ENCODE peak calls at places on chromosome 2, in six cellular contexts. One of them, this sample, is unnamed.

GRCh38 chr2:6977095-6977777 is 60.0 kb downstream of the RNF144A start:
- DNase-seq in fibroblast of mammary gland: peak
- DNase-seq in WTC11: no peak
- DNase-seq in ovary: peak
- DNase-seq in fibroblast of lung: peak
- DNase-seq in brain microvascular endothelial cell: no peak
- DNase-seq in this sample: no peak

GRCh38 chr2:45918816-45919655 is 267.6 kb downstream of the PRKCE start:
- DNase-seq in fibroblast of mammary gland: no peak
- DNase-seq in WTC11: no peak
- DNase-seq in ovary: no peak
- DNase-seq in fibroblast of lung: no peak
- DNase-seq in brain microvascular endothelial cell: no peak
- DNase-seq in this sample: no peak

GRCh38 chr2:209579236-209579749 is 155.4 kb downstream of the MAP2 start:
- DNase-seq in fibroblast of mammary gland: peak
- DNase-seq in WTC11: peak
- DNase-seq in ovary: no peak
- DNase-seq in fibroblast of lung: peak
- DNase-seq in brain microvascular endothelial cell: peak
- DNase-seq in this sample: peak

GRCh38 chr2:118062669-118063068 is 25.6 kb upstream of the INSIG2 start:
- DNase-seq in fibroblast of mammary gland: no peak
- DNase-seq in WTC11: no peak
- DNase-seq in ovary: no peak
- DNase-seq in fibroblast of lung: no peak
- DNase-seq in brain microvascular endothelial cell: no peak
- DNase-seq in this sample: no peak

GRCh38 chr2:42663106-42663755 is 94.8 kb downstream of the MTA3 start:
- DNase-seq in fibroblast of mammary gland: peak
- DNase-seq in WTC11: peak
- DNase-seq in ovary: peak
- DNase-seq in fibroblast of lung: peak
- DNase-seq in brain microvascular endothelial cell: peak
- DNase-seq in this sample: peak

GRCh38 chr2:38184964-38185603 is 109.1 kb upstream of the CYP1B1 start:
- DNase-seq in fibroblast of mammary gland: peak
- DNase-seq in WTC11: no peak
- DNase-seq in ovary: no peak
- DNase-seq in fibroblast of lung: peak
- DNase-seq in brain microvascular endothelial cell: no peak
- DNase-seq in this sample: no peak

GRCh38 chr2:119240311-119241204 is 16.9 kb downstream of the STEAP3 start:
- DNase-seq in fibroblast of mammary gland: peak
- DNase-seq in WTC11: peak
- DNase-seq in ovary: no peak
- DNase-seq in fibroblast of lung: peak
- DNase-seq in brain microvascular endothelial cell: peak
- DNase-seq in this sample: no peak

GRCh38 chr2:186950694-186951093 is 101.7 kb upstream of the ZSWIM2 start:
- DNase-seq in fibroblast of mammary gland: no peak
- DNase-seq in WTC11: no peak
- DNase-seq in ovary: no peak
- DNase-seq in fibroblast of lung: peak
- DNase-seq in brain microvascular endothelial cell: no peak
- DNase-seq in this sample: no peak

GRCh38 chr2:16853088-16853487 is 187.5 kb upstream of the CYRIA start:
- DNase-seq in fibroblast of mammary gland: no peak
- DNase-seq in WTC11: no peak
- DNase-seq in ovary: no peak
- DNase-seq in fibroblast of lung: no peak
- DNase-seq in brain microvascular endothelial cell: no peak
- DNase-seq in this sample: no peak

GRCh38 chr2:25672500-25673169 is 742 bp downstream of the DTNB start:
- DNase-seq in fibroblast of mammary gland: no peak
- DNase-seq in WTC11: peak
- DNase-seq in ovary: no peak
- DNase-seq in fibroblast of lung: peak
- DNase-seq in brain microvascular endothelial cell: no peak
- DNase-seq in this sample: peak

GRCh38 chr2:172783091-172783898 is 47.6 kb downstream of the RAPGEF4 start:
- DNase-seq in fibroblast of mammary gland: peak
- DNase-seq in WTC11: no peak
- DNase-seq in ovary: peak
- DNase-seq in fibroblast of lung: peak
- DNase-seq in brain microvascular endothelial cell: peak
- DNase-seq in this sample: peak

GRCh38 chr2:95301186-95301585 is 4.0 kb downstream of the KCNIP3 start:
- DNase-seq in fibroblast of mammary gland: no peak
- DNase-seq in WTC11: no peak
- DNase-seq in ovary: no peak
- DNase-seq in fibroblast of lung: no peak
- DNase-seq in brain microvascular endothelial cell: no peak
- DNase-seq in this sample: no peak

GRCh38 chr2:133315280-133315679 is 253.0 kb downstream of the NCKAP5 start:
- DNase-seq in fibroblast of mammary gland: no peak
- DNase-seq in WTC11: no peak
- DNase-seq in ovary: no peak
- DNase-seq in fibroblast of lung: no peak
- DNase-seq in brain microvascular endothelial cell: no peak
- DNase-seq in this sample: no peak

GRCh38 chr2:101733257-101733993 is 35.9 kb downstream of the MAP4K4 start:
- DNase-seq in fibroblast of mammary gland: no peak
- DNase-seq in WTC11: no peak
- DNase-seq in ovary: no peak
- DNase-seq in fibroblast of lung: no peak
- DNase-seq in brain microvascular endothelial cell: no peak
- DNase-seq in this sample: no peak

GRCh38 chr2:161122772-161123530 is 37.3 kb upstream of the TANK start:
- DNase-seq in fibroblast of mammary gland: peak
- DNase-seq in WTC11: no peak
- DNase-seq in ovary: peak
- DNase-seq in fibroblast of lung: peak
- DNase-seq in brain microvascular endothelial cell: peak
- DNase-seq in this sample: no peak

GRCh38 chr2:68185541-68186164 is 28.0 kb downstream of the PNO1 start:
- DNase-seq in fibroblast of mammary gland: peak
- DNase-seq in WTC11: peak
- DNase-seq in ovary: no peak
- DNase-seq in fibroblast of lung: peak
- DNase-seq in brain microvascular endothelial cell: no peak
- DNase-seq in this sample: peak

GRCh38 chr2:163909411-163910080 is 173.7 kb upstream of the FIGN start:
- DNase-seq in fibroblast of mammary gland: no peak
- DNase-seq in WTC11: no peak
- DNase-seq in ovary: no peak
- DNase-seq in fibroblast of lung: no peak
- DNase-seq in brain microvascular endothelial cell: no peak
- DNase-seq in this sample: no peak

GRCh38 chr2:9753276-9753600 is 90.0 kb upstream of the TAF1B start:
- DNase-seq in fibroblast of mammary gland: peak
- DNase-seq in WTC11: no peak
- DNase-seq in ovary: no peak
- DNase-seq in fibroblast of lung: peak
- DNase-seq in brain microvascular endothelial cell: peak
- DNase-seq in this sample: no peak

DNA sequence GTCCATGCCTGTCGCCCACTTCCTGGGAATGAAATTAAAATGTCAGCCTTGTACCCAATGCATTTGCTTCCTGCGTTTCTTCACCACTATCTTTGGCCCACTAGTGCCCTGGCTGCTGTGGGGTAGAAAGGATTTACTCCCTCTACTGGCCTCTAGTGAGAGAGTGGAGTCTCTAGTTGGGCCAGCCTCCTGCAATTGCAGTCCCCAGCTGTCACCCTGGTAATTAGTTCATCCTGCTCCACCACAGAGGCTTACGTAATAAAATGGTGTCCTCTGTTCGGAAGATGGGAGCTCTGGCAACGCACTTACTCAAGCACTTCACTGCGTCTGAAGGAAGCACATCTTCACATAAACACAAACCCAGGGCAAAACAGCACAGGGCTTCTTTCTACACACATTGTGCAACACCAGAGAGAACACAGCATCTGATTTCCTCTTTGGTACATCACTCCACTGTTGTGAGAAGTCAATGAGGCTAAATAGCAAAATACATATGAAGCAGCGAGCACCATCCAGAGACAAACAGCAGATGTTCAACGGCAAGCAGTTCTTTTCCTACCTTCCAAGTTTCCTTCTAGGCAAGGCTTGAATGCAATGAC is 274.6 kb downstream of the LRATD1 start:
- DNase-seq in fibroblast of mammary gland: no peak
- DNase-seq in WTC11: no peak
- DNase-seq in ovary: no peak
- DNase-seq in fibroblast of lung: no peak
- DNase-seq in brain microvascular endothelial cell: no peak
- DNase-seq in this sample: no peak
- TF ChIP-seq CTCF in fibroblast of mammary gland: no peak
- TF ChIP-seq CTCF in WTC11: no peak
- TF ChIP-seq CTCF in ovary: no peak
- TF ChIP-seq CTCF in fibroblast of lung: no peak
- TF ChIP-seq CTCF in brain microvascular endothelial cell: no peak
- TF ChIP-seq CTCF in this sample: peak

GRCh38 chr2:147451131-147451530 is 393.7 kb upstream of the ACVR2A start:
- DNase-seq in fibroblast of mammary gland: no peak
- DNase-seq in WTC11: no peak
- DNase-seq in ovary: no peak
- DNase-seq in fibroblast of lung: peak
- DNase-seq in brain microvascular endothelial cell: no peak
- DNase-seq in this sample: no peak

GRCh38 chr2:147460140-147460539 is 384.7 kb upstream of the ACVR2A start:
- DNase-seq in fibroblast of mammary gland: peak
- DNase-seq in WTC11: no peak
- DNase-seq in ovary: no peak
- DNase-seq in fibroblast of lung: peak
- DNase-seq in brain microvascular endothelial cell: no peak
- DNase-seq in this sample: no peak

GRCh38 chr2:147451902-147452515 is 392.8 kb upstream of the ACVR2A start:
- DNase-seq in fibroblast of mammary gland: no peak
- DNase-seq in WTC11: no peak
- DNase-seq in ovary: no peak
- DNase-seq in fibroblast of lung: no peak
- DNase-seq in brain microvascular endothelial cell: no peak
- DNase-seq in this sample: no peak

DNA sequence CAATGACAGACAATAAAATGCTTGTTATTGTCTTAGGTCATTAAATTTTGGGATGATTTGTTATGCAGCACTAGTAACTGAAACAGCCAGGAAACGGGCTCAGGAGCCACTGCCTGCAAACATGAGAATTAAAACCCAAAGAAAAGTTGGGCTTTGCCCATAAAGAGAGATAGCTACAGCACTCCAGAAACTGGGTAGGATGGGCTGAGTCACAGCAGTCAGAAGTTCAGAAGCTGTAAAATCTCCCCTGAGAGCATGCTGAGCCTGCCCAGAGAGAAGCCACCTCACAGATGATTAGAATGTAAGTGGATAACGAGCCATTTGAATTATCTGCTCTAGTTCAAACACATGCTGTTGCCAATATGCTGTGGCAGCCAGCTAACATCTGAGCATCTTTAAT is 388.1 kb upstream of the ACVR2A start:
- DNase-seq in fibroblast of mammary gland: peak
- DNase-seq in WTC11: no peak
- DNase-seq in ovary: no peak
- DNase-seq in fibroblast of lung: no peak
- DNase-seq in brain microvascular endothelial cell: no peak
- DNase-seq in this sample: no peak
- TF ChIP-seq CTCF in fibroblast of mammary gland: no peak
- TF ChIP-seq CTCF in WTC11: no peak
- TF ChIP-seq CTCF in ovary: no peak
- TF ChIP-seq CTCF in fibroblast of lung: no peak
- TF ChIP-seq CTCF in brain microvascular endothelial cell: no peak
- TF ChIP-seq CTCF in this sample: no peak

DNA sequence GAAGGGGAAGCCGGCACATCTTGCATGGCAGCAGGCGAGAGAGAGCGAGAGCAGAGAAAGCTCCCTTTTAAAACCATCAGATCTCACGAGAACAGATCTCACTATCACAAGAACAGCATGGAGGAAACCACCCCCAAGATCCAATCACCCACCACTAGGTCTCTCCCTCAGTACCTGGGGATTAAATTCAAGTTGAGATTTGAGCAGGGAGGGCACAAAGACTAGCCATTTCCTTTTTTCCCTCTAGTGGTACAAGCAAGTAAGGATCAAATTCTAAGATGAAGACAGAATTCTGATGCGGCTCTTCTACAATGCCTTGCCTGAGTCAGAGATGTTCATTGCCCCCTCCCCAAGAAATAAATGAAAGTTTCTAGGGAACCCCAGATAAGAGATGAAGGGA is 45.6 kb upstream of the ANKRD44 start:
- DNase-seq in fibroblast of mammary gland: no peak
- DNase-seq in WTC11: no peak
- DNase-seq in ovary: no peak
- DNase-seq in fibroblast of lung: no peak
- DNase-seq in brain microvascular endothelial cell: no peak
- DNase-seq in this sample: no peak
- TF ChIP-seq CTCF in fibroblast of mammary gland: peak
- TF ChIP-seq CTCF in WTC11: no peak
- TF ChIP-seq CTCF in ovary: no peak
- TF ChIP-seq CTCF in fibroblast of lung: peak
- TF ChIP-seq CTCF in brain microvascular endothelial cell: peak
- TF ChIP-seq CTCF in this sample: peak

DNA sequence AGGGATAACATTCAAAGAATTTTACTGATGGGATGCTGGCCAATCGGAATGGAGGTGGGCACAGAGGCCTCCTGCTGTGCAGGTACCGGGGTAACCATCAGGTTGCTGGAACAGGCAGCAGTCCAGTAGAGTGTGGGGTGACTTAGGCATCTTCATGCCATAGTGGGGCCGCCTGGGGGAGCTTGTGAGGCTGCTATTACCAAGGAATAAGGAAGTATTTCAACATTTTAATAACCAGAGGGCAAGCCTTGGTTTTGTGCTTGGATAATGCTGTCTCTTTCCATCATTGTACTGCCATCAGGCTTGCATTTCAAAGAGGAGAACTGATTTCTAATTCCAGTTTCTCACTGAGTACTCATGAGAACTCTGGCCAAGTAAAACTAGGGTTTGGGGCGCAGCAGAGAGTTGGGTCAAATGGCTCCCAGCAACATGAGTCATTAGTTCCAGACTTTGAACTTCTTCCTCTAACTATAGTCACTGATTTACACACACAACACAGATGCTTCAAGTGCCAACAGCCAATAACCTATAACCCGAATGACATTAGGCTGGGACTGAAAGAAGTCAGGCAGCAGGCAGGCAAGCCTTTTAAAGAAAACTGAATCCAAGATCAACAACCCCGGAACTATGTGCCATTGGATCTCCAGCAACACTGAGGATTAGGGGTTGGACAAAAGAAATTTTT is 56.1 kb upstream of the FHL2 start:
- DNase-seq in fibroblast of mammary gland: peak
- DNase-seq in WTC11: peak
- DNase-seq in ovary: peak
- DNase-seq in fibroblast of lung: peak
- DNase-seq in brain microvascular endothelial cell: peak
- DNase-seq in this sample: no peak
- TF ChIP-seq CTCF in fibroblast of mammary gland: peak
- TF ChIP-seq CTCF in WTC11: no peak
- TF ChIP-seq CTCF in ovary: no peak
- TF ChIP-seq CTCF in fibroblast of lung: peak
- TF ChIP-seq CTCF in brain microvascular endothelial cell: peak
- TF ChIP-seq CTCF in this sample: peak

GRCh38 chr2:127743477-127744026 is 42.3 kb downstream of the SFT2D3 start:
- DNase-seq in fibroblast of mammary gland: no peak
- DNase-seq in WTC11: no peak
- DNase-seq in ovary: no peak
- DNase-seq in fibroblast of lung: no peak
- DNase-seq in brain microvascular endothelial cell: no peak
- DNase-seq in this sample: no peak
- TF ChIP-seq CTCF in fibroblast of mammary gland: peak
- TF ChIP-seq CTCF in WTC11: no peak
- TF ChIP-seq CTCF in ovary: no peak
- TF ChIP-seq CTCF in fibroblast of lung: no peak
- TF ChIP-seq CTCF in brain microvascular endothelial cell: no peak
- TF ChIP-seq CTCF in this sample: no peak